ENCODE peak calls at places on chromosomes 12 and 14, in ten cellular contexts. P is thyroid gland; J is A549; X is tibial nerve; M is WTC11; D is foreskin fibroblast; C is ascending aorta; Z is CD8-positive, alpha-beta T cell; R is left lung; O is foreskin keratinocyte. L is an unnamed sample.

GRCh38 chr12:65998536-65999530 is 131.7 kb downstream of the LLPH start:
- DNase-seq in P (no peak), J (no peak), X (no peak), M (no peak), D (no peak), C (no peak), Z (no peak), R (no peak), O (peak; percentile 55), L (no peak)

GRCh38 chr12:27521066-27521465 is 2.9 kb upstream of the PPFIBP1 start:
- DNase-seq in P (no peak), J (no peak), X (no peak), M (peak; percentile 27), D (peak; percentile 61), C (no peak), Z (no peak), R (no peak), O (no peak), L (no peak)

GRCh38 chr12:6792522-6793201 is 3.3 kb downstream of the CD4 start:
- DNase-seq in P (no peak), J (no peak), X (no peak), M (no peak), D (no peak), C (no peak), Z (peak; percentile 48), R (peak; percentile 88), O (no peak), L (peak; percentile 36)

GRCh38 chr14:103056322-103057027 is 874 bp downstream of the CDC42BPB start:
- DNase-seq in P (peak; percentile 60), J (peak; percentile 57), X (peak; percentile 41), M (peak; percentile 60), D (peak; percentile 66), C (peak; percentile 75), Z (no peak), R (peak; percentile 83), O (peak; percentile 25), L (peak; percentile 77)

GRCh38 chr14:101191882-101192660 is 288.5 kb upstream of the RTL1 start:
- DNase-seq in P (no peak), J (no peak), X (no peak), M (no peak), D (no peak), C (peak; percentile 35), Z (no peak), R (no peak), O (no peak), L (no peak)

GRCh38 chr12:91617830-91618229 is 435.2 kb upstream of the DCN start:
- DNase-seq in P (no peak), J (no peak), X (no peak), M (no peak), D (no peak), C (no peak), Z (no peak), R (no peak), O (peak; percentile 29), L (no peak)

GRCh38 chr12:3777206-3777809 is 24.4 kb upstream of the CRACR2A start:
- DNase-seq in P (peak; percentile 4), J (peak; percentile 25), X (peak; percentile 46), M (no peak), D (no peak), C (no peak), Z (no peak), R (no peak), O (peak; percentile 48), L (peak; percentile 6)

GRCh38 chr12:70691018-70691672 is 53.9 kb upstream of the PTPRB start:
- DNase-seq in P (no peak), J (no peak), X (no peak), M (no peak), D (peak; percentile 10), C (no peak), Z (no peak), R (no peak), O (peak; percentile 2), L (no peak)

GRCh38 chr14:29064305-29064704 is 297.7 kb downstream of the FOXG1 start:
- DNase-seq in P (no peak), J (no peak), X (no peak), M (no peak), D (no peak), C (no peak), Z (no peak), R (no peak), O (no peak), L (no peak)

GRCh38 chr14:39258782-39259545 is 25.2 kb downstream of the MIA2 start:
- DNase-seq in P (no peak), J (no peak), X (no peak), M (no peak), D (no peak), C (no peak), Z (no peak), R (no peak), O (no peak), L (peak; percentile 3)

GRCh38 chr14:103846569-103847438 is 571 bp downstream of the PPP1R13B start:
- DNase-seq in P (peak; percentile 63), J (no peak), X (no peak), M (peak; percentile 36), D (peak; percentile 11), C (no peak), Z (no peak), R (peak; percentile 85), O (peak; percentile 45), L (peak; percentile 30)

GRCh38 chr12:65505321-65506121 is 227.0 kb downstream of the MSRB3 start:
- DNase-seq in P (peak; percentile 79), J (no peak), X (no peak), M (no peak), D (no peak), C (no peak), Z (no peak), R (no peak), O (no peak), L (peak; percentile 10)

GRCh38 chr12:3218846-3219632 is 141.9 kb downstream of the TSPAN9 start:
- DNase-seq in P (no peak), J (no peak), X (no peak), M (no peak), D (no peak), C (no peak), Z (peak; percentile 0), R (peak; percentile 59), O (no peak), L (no peak)

GRCh38 chr12:69998922-69999321 is 173.9 kb downstream of the MYRFL start:
- DNase-seq in P (no peak), J (no peak), X (no peak), M (no peak), D (no peak), C (no peak), Z (no peak), R (no peak), O (no peak), L (no peak)

GRCh38 chr14:47665337-47666134 is 9.9 kb downstream of the MDGA2 start:
- DNase-seq in P (no peak), J (no peak), X (no peak), M (no peak), D (no peak), C (no peak), Z (no peak), R (peak; percentile 60), O (no peak), L (no peak)

GRCh38 chr12:45946435-45946834 is 43.9 kb downstream of the SCAF11 start:
- DNase-seq in P (no peak), J (no peak), X (no peak), M (no peak), D (no peak), C (no peak), Z (no peak), R (no peak), O (no peak), L (no peak)

GRCh38 chr12:98002887-98003493 is 512.4 kb upstream of the TMPO start:
- DNase-seq in P (peak; percentile 70), J (peak; percentile 26), X (peak; percentile 52), M (peak; percentile 69), D (no peak), C (no peak), Z (no peak), R (no peak), O (peak; percentile 33), L (peak; percentile 66)
- TF ChIP-seq CTCF in P (peak; percentile 56), J (peak; percentile 42), X (peak; percentile 36), M (peak; percentile 2), D (peak; percentile 25), C (no peak), Z (no peak), R (peak; percentile 34), O (peak; percentile 64), L (peak; percentile 51)

GRCh38 chr14:71320734-71321555 is 413.7 kb downstream of the PCNX1 start:
- DNase-seq in P (peak; percentile 73), J (peak; percentile 46), X (peak; percentile 18), M (peak; percentile 51), D (peak; percentile 65), C (peak; percentile 84), Z (peak; percentile 48), R (peak; percentile 94), O (peak; percentile 64), L (peak; percentile 70)
- TF ChIP-seq CTCF in P (no peak), J (no peak), X (no peak), M (no peak), D (no peak), C (no peak), Z (no peak), R (no peak), O (no peak), L (no peak)

DNA sequence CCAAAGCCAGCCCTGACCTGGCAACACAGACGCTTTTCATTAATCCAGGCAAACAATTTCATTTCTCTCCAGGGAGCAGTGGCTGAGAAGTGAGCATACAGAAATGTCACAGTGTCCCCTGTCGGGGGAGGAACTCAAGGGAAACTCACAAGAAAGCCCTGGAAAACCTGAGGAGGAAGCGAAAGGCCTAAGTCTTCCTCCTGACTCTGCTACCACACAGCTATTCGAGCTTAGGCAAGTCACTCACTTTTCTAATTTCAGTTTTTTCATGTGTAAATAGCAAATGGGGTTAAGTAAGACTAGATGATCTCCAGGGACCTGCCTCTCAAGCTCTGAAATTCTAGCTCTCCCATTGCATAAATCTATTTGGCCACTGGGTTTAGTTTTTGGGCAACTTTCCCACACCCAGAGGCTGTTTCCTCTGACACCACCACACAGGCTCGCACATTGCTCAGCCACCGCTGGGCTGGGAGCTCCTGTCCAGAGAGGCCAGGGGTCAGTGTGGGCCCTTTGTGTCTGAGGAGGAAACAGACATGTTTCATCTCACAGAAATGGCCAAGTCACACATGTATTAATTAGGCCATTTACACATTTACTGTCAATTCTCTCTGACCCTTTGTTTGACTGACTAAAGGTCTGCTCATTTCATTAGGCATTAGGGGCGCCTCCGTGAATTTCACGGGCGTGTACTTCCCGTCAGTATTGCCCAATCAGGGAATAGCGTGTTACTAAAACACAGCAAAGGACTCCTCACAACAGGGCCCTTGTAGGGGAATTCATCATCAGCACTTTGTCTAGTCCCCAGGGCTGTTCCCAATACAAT is 9.8 kb upstream of the PNMA1 start:
- DNase-seq in P (peak; percentile 40), J (peak; percentile 74), X (peak; percentile 88), M (no peak), D (peak; percentile 97), C (peak; percentile 96), Z (no peak), R (no peak), O (peak; percentile 62), L (no peak)
- TF ChIP-seq CTCF in P (no peak), J (peak; percentile 23), X (peak; percentile 30), M (no peak), D (no peak), C (no peak), Z (no peak), R (no peak), O (no peak), L (no peak)

DNA sequence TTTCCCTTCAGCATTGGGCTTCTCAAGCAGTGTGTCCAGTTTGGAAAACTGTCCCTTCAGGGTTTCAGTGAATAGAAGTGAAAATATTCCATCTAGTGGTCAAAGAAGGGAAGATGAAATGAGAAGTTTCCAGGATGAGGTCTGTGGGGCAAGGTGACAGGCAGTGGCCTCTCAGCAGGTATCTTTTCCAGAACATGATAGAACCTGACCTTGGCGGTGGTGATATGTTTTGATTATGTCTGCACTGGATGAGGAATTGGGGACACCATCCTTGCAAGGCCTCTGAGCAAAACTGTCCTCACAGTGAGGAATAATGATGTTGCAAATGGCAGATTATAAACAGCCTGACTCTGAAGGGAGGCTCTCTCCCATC is 4.7 kb downstream of the GPX2 start:
- DNase-seq in P (no peak), J (peak; percentile 29), X (no peak), M (no peak), D (peak; percentile 9), C (no peak), Z (no peak), R (no peak), O (no peak), L (no peak)
- TF ChIP-seq CTCF in P (peak; percentile 33), J (peak; percentile 49), X (peak; percentile 28), M (no peak), D (peak; percentile 19), C (peak; percentile 39), Z (no peak), R (peak; percentile 19), O (peak; percentile 41), L (no peak)